ENCODE peak calls at places on chromosomes 3 and 15, in seven cellular contexts. C is mesenchymal stem cell, S is IMR-90, R is H9, Y is mesendoderm, Z is trophoblast cell, H is H1. W is an unnamed sample.

GRCh38 chr15:59294574-59294960 is 78.1 kb downstream of the MYO1E start:
- DNase-seq in C (no peak), Y (peak), H (no peak), S (no peak), Z (peak), R (no peak), W (no peak)

GRCh38 chr3:163946785-163947184 is 1131.5 kb downstream of the SI start:
- DNase-seq in S (no peak), H (no peak), C (no peak), R (no peak), Y (no peak), Z (no peak), W (no peak)

GRCh38 chr3:140595295-140595694 is 82.6 kb upstream of the TRIM42 start:
- DNase-seq in S (no peak), R (no peak), Y (no peak), Z (no peak), C (peak), H (no peak), W (no peak)

GRCh38 chr15:101065570-101066221 is 146.5 kb downstream of the LRRK1 start:
- DNase-seq in S (no peak), H (no peak), C (no peak), Y (no peak), R (no peak), Z (no peak), W (no peak)

GRCh38 chr15:36495464-36495863 is 84.0 kb upstream of the CDIN1 start:
- DNase-seq in S (no peak), R (no peak), Z (no peak), H (no peak), C (no peak), Y (no peak), W (no peak)

GRCh38 chr15:90142216-90143175 is 40.2 kb upstream of the IDH2 start:
- DNase-seq in Z (no peak), H (no peak), C (no peak), Y (no peak), R (no peak), S (no peak), W (no peak)

GRCh38 chr3:190097617-190098016 is 23.1 kb downstream of the P3H2 start:
- DNase-seq in Y (peak), C (no peak), R (no peak), H (no peak), Z (no peak), S (no peak), W (no peak)

GRCh38 chr3:16311960-16312451 is 47.0 kb downstream of the OXNAD1 start:
- DNase-seq in H (no peak), Y (no peak), R (no peak), C (peak), S (no peak), Z (no peak), W (no peak)

GRCh38 chr3:119352235-119352634 is 58.1 kb downstream of the ARHGAP31 start:
- DNase-seq in Z (peak), C (no peak), Y (peak), S (peak), H (no peak), R (no peak), W (no peak)

GRCh38 chr3:149609595-149609994 is 48.2 kb downstream of the WWTR1 start:
- DNase-seq in Y (no peak), C (peak), Z (no peak), H (no peak), S (no peak), R (no peak), W (no peak)

GRCh38 chr15:98870788-98871187 is 136.8 kb downstream of the PGPEP1L start:
- DNase-seq in Z (peak), S (no peak), H (no peak), C (no peak), Y (no peak), R (no peak), W (no peak)

GRCh38 chr3:177213806-177214528 is 16.7 kb upstream of the TBL1XR1 start:
- DNase-seq in H (no peak), Y (no peak), Z (peak), S (no peak), R (no peak), C (no peak), W (no peak)

GRCh38 chr15:44550256-44550655 is 13.3 kb downstream of the EIF3J start:
- DNase-seq in R (no peak), Z (peak), H (no peak), Y (no peak), C (peak), S (peak), W (no peak)

GRCh38 chr15:68387288-68388143 is 44.4 kb downstream of the ITGA11 start:
- DNase-seq in S (peak), Z (no peak), H (no peak), Y (no peak), C (peak), R (peak), W (no peak)

GRCh38 chr3:188197388-188197847 is 43.5 kb downstream of the LPP start:
- DNase-seq in C (peak), H (peak), Y (peak), Z (no peak), S (no peak), R (no peak), W (no peak)

GRCh38 chr3:32236377-32236776 is 2.1 kb upstream of the CMTM8 start:
- DNase-seq in H (no peak), C (no peak), Z (no peak), S (no peak), R (no peak), Y (no peak), W (no peak)

GRCh38 chr3:33318709-33319380 is 41.6 kb downstream of the FBXL2 start:
- DNase-seq in C (no peak), H (no peak), Z (no peak), Y (peak), R (no peak), S (peak), W (no peak)

GRCh38 chr3:75254685-75255084 is 409.4 kb upstream of the FRG2C start:
- DNase-seq in Y (no peak), H (peak), C (no peak), Z (no peak), S (no peak), R (peak), W (no peak)

GRCh38 chr3:106193876-106194275 is 325.1 kb upstream of the CBLB start:
- DNase-seq in Z (peak), R (no peak), H (no peak), Y (no peak), S (peak), C (no peak), W (no peak)

GRCh38 chr3:194312743-194313281 is 38.3 kb downstream of the CPN2 start:
- DNase-seq in H (no peak), Z (no peak), R (no peak), S (peak), Y (no peak), C (peak), W (no peak)

GRCh38 chr15:94864600-94864999 is 633.2 kb downstream of the MCTP2 start:
- DNase-seq in S (no peak), Z (no peak), H (no peak), Y (no peak), R (no peak), C (no peak), W (no peak)

GRCh38 chr15:45064386-45064785 is 41.4 kb downstream of the SORD start:
- DNase-seq in Z (peak), Y (no peak), R (no peak), H (no peak), C (peak), S (peak), W (no peak)

GRCh38 chr15:86743283-86743903 is 663.7 kb downstream of the AGBL1 start:
- DNase-seq in Z (peak), S (no peak), Y (peak), R (peak), C (peak), H (peak), W (peak)

GRCh38 chr3:194472290-194472920 is 14.4 kb downstream of the ATP13A3 start:
- DNase-seq in C (peak), Z (peak), H (no peak), R (no peak), S (peak), Y (peak), W (peak)

GRCh38 chr3:13282528-13282985 is 137.6 kb downstream of the NUP210 start:
- DNase-seq in H (no peak), Z (peak), S (no peak), C (no peak), Y (peak), R (no peak), W (no peak)

GRCh38 chr3:107142786-107143185 is 234.5 kb upstream of the CCDC54 start:
- DNase-seq in C (no peak), H (no peak), R (no peak), S (no peak), Y (peak), Z (no peak), W (peak)

GRCh38 chr15:77944002-77944867 is 133.3 kb downstream of the TBC1D2B start:
- DNase-seq in R (peak), H (peak), S (peak), C (peak), Y (peak), Z (peak), W (peak)

GRCh38 chr15:80779658-80780415 is 667 bp downstream of the CEMIP start:
- DNase-seq in C (peak), S (peak), R (peak), H (peak), Y (peak), Z (peak), W (peak)

GRCh38 chr15:77577350-77577749 is 55.4 kb downstream of the LINGO1 start:
- DNase-seq in Z (no peak), Y (peak), R (no peak), C (no peak), H (no peak), S (no peak), W (no peak)

GRCh38 chr15:61743352-61743909 is 316.8 kb downstream of the VPS13C start:
- DNase-seq in C (no peak), S (no peak), R (no peak), Z (no peak), H (no peak), Y (no peak), W (no peak)

GRCh38 chr3:50126287-50127211 is 28.6 kb upstream of the SEMA3F start:
- DNase-seq in R (no peak), C (peak), S (peak), H (no peak), Y (peak), Z (peak), W (no peak)

GRCh38 chr15:90031231-90031791 is 30.2 kb downstream of the ZNF710 start:
- DNase-seq in Z (peak), R (no peak), Y (peak), H (no peak), C (peak), S (peak), W (no peak)

GRCh38 chr3:58013973-58014649 is 5.9 kb downstream of the FLNB start:
- DNase-seq in Y (peak), R (no peak), C (peak), Z (peak), H (no peak), S (peak), W (no peak)

DNA sequence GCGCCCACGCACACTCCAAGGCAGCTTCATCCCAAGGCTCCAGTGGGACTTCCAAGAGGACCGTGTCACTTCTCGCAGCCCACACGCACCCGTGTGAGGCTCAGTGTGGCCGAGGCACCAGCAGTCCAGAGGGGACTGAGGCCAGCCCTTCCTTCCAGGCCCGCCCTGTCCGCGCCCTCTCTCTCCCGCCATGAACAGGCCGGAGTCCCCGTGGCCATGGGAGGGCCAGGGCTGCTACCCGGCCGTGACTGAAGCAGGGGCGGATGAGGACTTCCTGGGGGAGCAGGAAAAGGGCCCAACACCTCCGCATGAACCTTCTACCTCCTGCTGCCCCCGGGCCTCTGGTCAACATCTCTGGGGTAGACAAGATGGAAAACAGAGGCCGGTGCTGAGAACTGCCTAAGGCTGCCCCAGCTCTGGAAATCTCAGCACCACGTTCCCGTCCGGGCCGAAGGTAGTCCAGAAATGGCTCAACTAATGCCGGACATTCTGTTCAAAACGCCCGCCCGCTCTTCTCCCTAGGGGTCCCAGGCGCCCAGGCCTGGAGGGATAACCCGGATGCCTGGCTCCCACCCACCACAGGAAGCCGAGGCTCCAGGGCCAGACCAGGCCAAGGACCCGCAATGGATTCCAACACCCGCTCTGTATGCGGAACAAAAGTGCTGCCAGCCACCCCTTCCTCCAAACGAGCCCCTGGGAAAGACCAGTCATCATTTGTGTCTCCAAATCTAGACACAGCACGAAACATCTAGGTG is 32.7 kb downstream of the TNK2 start:
- DNase-seq in R (no peak), Z (no peak), H (no peak), S (no peak), C (no peak), Y (no peak), W (no peak)
- H3K27ac ChIP-seq in R (no peak), Z (no peak), H (no peak), S (no peak), C (no peak), Y (no peak), W (no peak)

GRCh38 chr3:53495518-53496501 is 1.4 kb downstream of the CACNA1D start:
- DNase-seq in H (no peak), Z (no peak), Y (no peak), R (peak), C (no peak), S (no peak), W (no peak)

GRCh38 chr3:53493997-53494791 is at the start of gene CACNA1D:
- DNase-seq in R (peak), Y (peak), C (no peak), S (no peak), Z (peak), H (peak), W (no peak)

GRCh38 chr3:53493618-53493996 is 804 bp upstream of the CACNA1D start:
- DNase-seq in R (no peak), H (no peak), S (no peak), Z (no peak), Y (no peak), C (no peak), W (no peak)

GRCh38 chr3:53496984-53497383 is 2.6 kb downstream of the CACNA1D start:
- DNase-seq in Z (no peak), C (no peak), H (no peak), R (no peak), Y (no peak), S (no peak), W (no peak)

DNA sequence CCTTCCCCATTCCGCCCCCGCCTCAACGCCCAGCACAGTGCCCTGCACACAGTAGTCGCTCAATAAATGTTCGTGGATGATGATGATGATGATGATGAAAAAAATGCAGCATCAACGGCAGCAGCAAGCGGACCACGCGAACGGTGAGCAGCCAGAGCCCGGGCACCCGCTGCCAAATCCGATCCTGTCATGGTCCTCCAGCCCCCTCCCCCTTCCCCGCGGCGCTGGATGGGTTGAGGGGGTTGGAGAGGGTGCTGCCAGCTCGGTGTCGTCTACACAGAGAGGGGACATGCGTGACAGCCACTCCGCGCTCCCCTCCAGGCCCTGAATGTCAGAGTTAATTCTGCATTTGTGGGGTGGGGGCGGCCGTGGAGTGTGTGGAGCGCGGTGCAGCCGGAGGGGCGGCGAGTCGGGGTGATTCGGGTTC is 693 bp downstream of the CACNA1D start:
- DNase-seq in Z (no peak), Y (no peak), C (no peak), S (no peak), R (no peak), H (no peak), W (no peak)
- H4K8ac ChIP-seq in Z (no peak), Y (no peak), C (no peak), S (no peak), R (no peak), H (peak), W (no peak)

DNA sequence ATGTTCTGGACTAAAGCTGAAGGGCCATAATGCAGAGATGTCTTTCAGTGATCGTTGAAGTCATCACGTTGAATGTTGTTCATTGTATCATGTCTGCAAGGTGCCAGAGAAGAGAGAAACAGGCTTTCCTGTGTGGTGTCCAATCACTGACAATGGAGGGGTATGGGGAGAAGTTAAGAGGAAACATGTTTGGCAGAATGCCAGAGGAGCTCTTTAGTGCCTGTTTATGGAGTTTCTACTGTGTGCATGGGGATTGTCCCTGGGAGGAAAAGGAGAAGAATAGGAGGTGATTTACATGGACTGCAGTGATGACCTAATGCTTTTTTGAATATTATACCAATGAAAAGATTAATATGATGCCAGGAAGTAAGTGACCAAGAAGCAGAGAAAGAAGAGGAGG is 11.7 kb downstream of the SCAANT1 start:
- DNase-seq in C (no peak), S (no peak), Z (no peak), R (no peak), H (no peak), Y (no peak), W (no peak)
- H3K27ac ChIP-seq in C (no peak), S (no peak), Z (no peak), R (no peak), H (no peak), Y (no peak), W (no peak)

GRCh38 chr3:108578064-108578463 is 11.2 kb downstream of the CIP2A start:
- DNase-seq in C (no peak), H (no peak), R (no peak), Z (no peak), S (no peak), Y (no peak), W (no peak)
- H4K8ac ChIP-seq in C (no peak), H (no peak), R (no peak), Z (no peak), S (no peak), Y (no peak), W (no peak)

W was measured in neuronal stem cell.